ENCODE peak calls at places on chromosomes 3 and 15, in four cellular contexts. I is PC-3, M is fibroblast of mammary gland, X is sigmoid colon. B is an unnamed sample.
A peak's percentile ranks its signal among the peaks of the same experiment; 100 is the strongest.

GRCh38 chr3:12884104-12884742 is 42.9 kb upstream of the RPL32 start:
- DNase-seq in M (no peak), X (peak; percentile 90), I (no peak), B (no peak)

GRCh38 chr3:46604127-46604526 is 8.2 kb upstream of the FAM240A start:
- DNase-seq in X (no peak), I (no peak), M (no peak), B (no peak)

GRCh38 chr3:14319654-14320182 is 82.7 kb upstream of the SLC6A6 start:
- DNase-seq in I (peak; percentile 81), X (no peak), M (peak; percentile 69), B (peak; percentile 84)

GRCh38 chr3:128113817-128114794 is 9.5 kb downstream of the RUVBL1 start:
- DNase-seq in X (no peak), I (no peak), M (no peak), B (no peak)

GRCh38 chr15:68305420-68305871 is 27.9 kb downstream of the FEM1B start:
- DNase-seq in X (no peak), I (no peak), M (no peak), B (no peak)

GRCh38 chr3:128011140-128011539 is 41.1 kb upstream of the SEC61A1 start:
- DNase-seq in X (no peak), M (peak; percentile 20), I (peak; percentile 70), B (peak; percentile 26)

GRCh38 chr3:159884661-159885402 is 103.8 kb upstream of the IL12A start:
- DNase-seq in M (peak; percentile 66), I (peak; percentile 78), X (no peak), B (peak; percentile 70)

GRCh38 chr3:64552160-64552559 is 135.6 kb downstream of the ADAMTS9 start:
- DNase-seq in M (no peak), X (no peak), I (no peak), B (no peak)

GRCh38 chr15:56207711-56208110 is 36.0 kb downstream of the RFX7 start:
- DNase-seq in X (no peak), I (no peak), M (no peak), B (no peak)

GRCh38 chr15:70057931-70058641 is 39.6 kb downstream of the TLE3 start:
- DNase-seq in M (no peak), I (no peak), X (peak; percentile 41), B (no peak)

GRCh38 chr3:127218457-127218922 is 25.6 kb downstream of the PRR23E start:
- DNase-seq in I (no peak), M (no peak), X (no peak), B (no peak)

GRCh38 chr3:58183221-58183620 is 27.6 kb downstream of the DNASE1L3 start:
- DNase-seq in X (no peak), M (no peak), I (no peak), B (no peak)

GRCh38 chr3:65854606-65855304 is 184.0 kb downstream of the MAGI1 start:
- DNase-seq in I (peak; percentile 27), X (no peak), M (peak; percentile 43), B (no peak)

GRCh38 chr3:144663456-144664063 is 691.9 kb downstream of the DIPK2A start:
- DNase-seq in M (no peak), X (no peak), I (no peak), B (no peak)

GRCh38 chr3:13550791-13551360 is 2.0 kb downstream of the FBLN2 start:
- DNase-seq in X (no peak), M (no peak), I (no peak), B (no peak)

GRCh38 chr15:88456733-88457132 is 10.5 kb downstream of the MRPL46 start:
- DNase-seq in I (no peak), M (no peak), X (no peak), B (no peak)

GRCh38 chr15:88454231-88454630 is 13.0 kb downstream of the MRPL46 start:
- DNase-seq in X (no peak), M (peak; percentile 14), I (no peak), B (peak; percentile 2)

GRCh38 chr15:88450125-88450798 is 16.9 kb downstream of the MRPL46 start:
- DNase-seq in I (peak; percentile 77), X (peak; percentile 68), M (peak; percentile 67), B (peak; percentile 71)

GRCh38 chr15:88449581-88449980 is 17.6 kb downstream of the MRPL46 start:
- DNase-seq in X (no peak), M (no peak), I (no peak), B (no peak)

GRCh38 chr15:88454867-88455810 is 12.0 kb downstream of the MRPL46 start:
- DNase-seq in M (peak; percentile 71), X (peak; percentile 80), I (peak; percentile 72), B (peak; percentile 77)
- TF ChIP-seq CTCF in M (peak; percentile 77), X (peak; percentile 57), I (peak; percentile 77), B (peak; percentile 81)

GRCh38 chr3:190336516-190337189 is 14.4 kb upstream of the CLDN1 start:
- DNase-seq in M (no peak), I (no peak), X (no peak), B (no peak)

GRCh38 chr3:190333961-190334360 is 11.7 kb upstream of the CLDN1 start:
- DNase-seq in M (no peak), I (no peak), X (no peak), B (no peak)

GRCh38 chr3:190338717-190339116 is 16.5 kb upstream of the CLDN1 start:
- DNase-seq in M (peak; percentile 41), I (peak; percentile 70), X (no peak), B (peak; percentile 40)

GRCh38 chr3:190340071-190340470 is 17.8 kb upstream of the CLDN1 start:
- DNase-seq in M (no peak), X (no peak), I (no peak), B (no peak)

DNA sequence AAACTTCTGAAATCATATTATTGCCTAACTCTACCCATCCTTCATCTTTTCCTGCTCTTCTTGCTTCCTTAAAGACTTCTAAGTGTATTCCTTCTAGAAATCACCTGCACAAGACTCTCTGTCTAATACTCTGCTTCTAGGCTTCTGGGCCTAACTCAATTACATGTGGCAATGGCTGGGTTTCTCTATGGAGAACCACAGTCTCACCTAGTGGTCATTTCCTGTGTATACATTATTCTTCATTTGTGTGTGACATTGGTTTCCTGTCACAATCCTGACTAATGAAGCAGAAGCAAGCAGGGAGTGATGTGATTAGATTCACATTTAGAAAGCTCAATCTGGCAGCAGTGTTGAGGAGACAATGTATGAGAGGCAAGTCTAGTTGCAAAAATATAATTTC is 16.9 kb upstream of the CLDN1 start:
- DNase-seq in M (peak; percentile 67), X (no peak), I (peak; percentile 49), B (no peak)
- TF ChIP-seq CTCF in M (peak; percentile 33), X (no peak), I (peak; percentile 50), B (peak; percentile 30)

GRCh38 chr3:138940446-138940845 is 6.5 kb downstream of the FOXL2 start:
- DNase-seq in I (no peak), X (peak; percentile 15), M (no peak), B (no peak)

GRCh38 chr3:138942861-138943623 is 3.9 kb downstream of the FOXL2 start:
- DNase-seq in I (no peak), X (no peak), M (no peak), B (no peak)

GRCh38 chr3:138942271-138942670 is 4.7 kb downstream of the FOXL2 start:
- DNase-seq in X (no peak), M (no peak), I (no peak), B (no peak)

GRCh38 chr3:138939563-138940241 is 7.2 kb downstream of the FOXL2 start:
- DNase-seq in X (peak; percentile 38), M (no peak), I (no peak), B (no peak)

DNA sequence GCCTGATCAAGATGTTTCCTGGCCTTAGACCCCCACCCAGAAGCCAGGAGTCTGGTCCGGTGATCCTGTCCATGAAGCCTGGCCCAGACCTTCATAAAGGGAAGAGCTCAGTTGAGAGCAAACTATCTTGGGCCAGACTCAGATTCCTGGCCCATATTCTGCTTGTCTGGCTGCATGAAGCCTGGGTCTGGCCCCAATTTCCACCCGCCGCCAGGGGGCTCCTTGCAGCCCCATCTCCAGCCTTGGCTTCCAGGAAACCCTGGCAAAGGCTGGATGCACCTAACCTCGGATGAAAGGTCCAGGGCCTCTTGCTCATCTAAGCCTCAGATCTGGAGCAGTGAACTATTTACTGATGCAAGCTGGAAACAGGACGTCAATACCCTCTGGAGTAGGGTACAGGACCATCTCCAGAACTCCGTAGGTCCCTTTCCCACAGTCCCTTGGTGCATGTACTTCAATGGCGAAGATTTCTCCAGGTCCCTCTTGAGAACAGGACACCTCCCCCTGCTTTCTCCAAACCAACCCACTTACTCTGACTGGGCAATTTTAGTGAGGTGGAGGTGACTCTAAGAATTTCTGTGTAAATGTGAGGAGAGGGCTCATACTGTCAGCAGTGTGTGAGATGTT is 5.6 kb downstream of the FOXL2 start:
- DNase-seq in X (no peak), M (peak; percentile 49), I (peak; percentile 53), B (peak; percentile 60)
- TF ChIP-seq CTCF in X (no peak), M (peak; percentile 61), I (peak; percentile 68), B (peak; percentile 67)

DNA sequence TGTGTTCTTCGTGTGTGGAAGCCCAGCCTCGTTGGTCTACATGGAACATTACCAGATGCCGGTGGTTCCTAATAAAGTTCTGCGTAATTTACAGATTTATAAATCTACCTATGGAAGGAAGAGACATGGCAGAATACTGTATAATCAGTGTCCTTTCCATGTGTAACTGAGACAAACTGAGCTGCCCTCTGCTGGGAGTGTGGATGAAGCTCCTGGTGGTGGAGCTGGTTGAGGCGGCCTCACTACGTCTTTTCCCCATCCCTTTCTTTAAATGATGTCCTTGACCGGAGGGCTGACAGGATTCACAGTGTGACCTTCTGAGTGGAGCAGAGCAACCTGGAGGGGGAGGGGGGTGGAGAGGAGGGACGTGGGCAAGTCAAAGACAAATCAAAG is 267.0 kb upstream of the CHRM5 start:
- DNase-seq in I (peak; percentile 26), M (no peak), X (no peak), B (no peak)
- TF ChIP-seq CTCF in I (no peak), M (peak; percentile 14), X (no peak), B (peak; percentile 21)

GRCh38 chr3:81339040-81339845 is 422.2 kb downstream of the GBE1 start:
- DNase-seq in I (peak; percentile 88), X (no peak), M (peak; percentile 13), B (peak; percentile 46)
- TF ChIP-seq CTCF in I (peak; percentile 92), X (no peak), M (peak; percentile 59), B (peak; percentile 66)

DNA sequence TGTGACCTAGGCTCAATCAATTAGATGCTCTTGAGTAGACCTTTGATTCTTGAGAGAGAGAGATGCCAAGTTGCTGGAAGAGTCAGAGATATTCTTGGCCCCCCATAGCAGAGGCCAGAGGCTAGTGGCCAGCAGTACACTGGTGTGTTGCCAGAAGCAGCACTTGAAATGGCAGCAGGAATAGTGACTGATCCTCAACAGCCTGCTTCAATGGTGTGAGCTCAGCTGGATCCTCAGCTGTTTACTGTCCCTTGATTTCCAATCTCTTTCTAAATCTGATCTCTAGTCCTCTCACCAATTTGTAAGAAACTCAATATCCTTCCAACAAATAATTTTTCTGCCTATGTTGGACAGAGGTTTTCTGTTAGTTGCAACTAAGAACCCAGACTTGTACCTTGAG is 170.3 kb upstream of the CCDC54 start:
- DNase-seq in M (peak; percentile 30), X (peak; percentile 59), I (no peak), B (no peak)
- TF ChIP-seq CTCF in M (no peak), X (no peak), I (no peak), B (no peak)

GRCh38 chr3:171428321-171428787 is 31.9 kb downstream of the TNIK start:
- DNase-seq in I (no peak), X (no peak), M (no peak), B (no peak)
- TF ChIP-seq CTCF in I (no peak), X (no peak), M (no peak), B (no peak)